ENCODE peak calls at places on chromosomes 1 and 21, in eight cellular contexts. O is body of pancreas, Y is pancreas, Z is psoas muscle, E is fibroblast of mammary gland, T is heart right ventricle, R is chondrocyte, P is AG04450. M is an unnamed sample.

GRCh38 chr1:70667771-70668170 is 256.7 kb downstream of the CTH start:
- DNase-seq in E (no peak), O (no peak), P (no peak), Z (no peak), Y (no peak), T (no peak), R (no peak), M (no peak)

GRCh38 chr1:162562452-162562828 is 918 bp downstream of the UAP1 start:
- DNase-seq in E (peak; percentile 84), R (no peak), O (peak; percentile 23), Y (no peak), T (no peak), Z (no peak), P (no peak), M (no peak)

GRCh38 chr1:157995575-157996169 is 2.2 kb downstream of the KIRREL1 start:
- DNase-seq in R (no peak), P (no peak), E (no peak), Y (no peak), Z (no peak), T (no peak), O (no peak), M (no peak)

GRCh38 chr1:15668089-15668754 is 15.9 kb upstream of the PLEKHM2 start:
- DNase-seq in P (no peak), T (no peak), R (no peak), E (no peak), Y (no peak), Z (no peak), O (no peak), M (no peak)

GRCh38 chr1:46635205-46635604 is 18.6 kb upstream of the MOB3C start:
- DNase-seq in R (no peak), P (no peak), Z (no peak), O (no peak), T (no peak), E (no peak), Y (no peak), M (no peak)

GRCh38 chr1:38529337-38529860 is 330.2 kb downstream of the RRAGC start:
- DNase-seq in O (no peak), P (no peak), Y (no peak), Z (no peak), E (no peak), R (no peak), T (no peak), M (no peak)

GRCh38 chr21:38255718-38256117 is 1.1 kb upstream of the KCNJ15 start:
- DNase-seq in Y (no peak), Z (no peak), O (no peak), R (no peak), T (no peak), E (no peak), P (no peak), M (no peak)

GRCh38 chr1:9844106-9844505 is 20.3 kb upstream of the CLSTN1 start:
- DNase-seq in Z (peak; percentile 40), E (peak; percentile 35), O (no peak), R (peak; percentile 47), Y (peak; percentile 40), T (no peak), P (no peak), M (no peak)

GRCh38 chr1:75208862-75209261 is 74.7 kb downstream of the LHX8 start:
- DNase-seq in E (no peak), O (no peak), Z (no peak), Y (no peak), R (no peak), P (no peak), T (no peak), M (no peak)

GRCh38 chr1:33466159-33466558 is 6.3 kb upstream of the ZSCAN20 start:
- DNase-seq in E (no peak), Z (no peak), Y (no peak), T (no peak), O (no peak), P (no peak), R (no peak), M (no peak)

DNA sequence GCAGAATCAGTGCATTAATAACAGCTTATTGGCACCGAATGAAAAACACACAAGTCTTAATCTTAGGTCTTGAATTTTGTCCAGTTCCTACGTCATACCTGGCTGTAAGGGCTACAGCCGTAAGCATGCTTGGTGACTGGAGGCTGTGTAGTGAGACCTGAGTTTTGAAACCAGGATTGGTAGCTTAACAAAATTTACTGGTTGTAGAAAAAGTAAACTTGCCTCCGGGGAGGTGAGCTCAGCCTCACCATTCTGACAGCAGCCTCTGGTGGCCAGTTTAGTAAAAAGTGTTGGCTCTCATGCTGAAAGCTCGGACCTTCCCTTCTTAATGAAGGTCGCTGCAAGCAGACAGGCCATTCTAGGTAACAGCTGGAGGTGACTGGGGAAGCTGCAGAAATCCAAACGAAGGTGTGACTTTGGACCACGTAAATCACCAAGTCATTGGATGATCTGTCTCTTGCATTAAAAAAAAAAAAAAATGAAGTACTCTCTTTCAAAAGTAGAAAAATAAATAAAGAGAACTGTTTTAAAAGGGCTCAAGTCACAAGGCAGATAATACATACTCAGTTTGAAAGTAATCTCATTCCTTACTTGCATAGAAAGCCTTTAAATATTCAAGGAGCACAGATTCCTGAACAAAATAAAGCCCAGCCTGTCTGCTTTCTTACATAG is 48.8 kb downstream of the HLCS start:
- DNase-seq in T (no peak), Y (no peak), P (peak; percentile 32), R (no peak), Z (no peak), O (peak; percentile 56), E (peak; percentile 59), M (no peak)
- TF ChIP-seq CTCF in T (peak; percentile 48), Y (no peak), P (peak; percentile 88), R (peak; percentile 86), Z (peak; percentile 36), O (peak; percentile 58), E (peak; percentile 68), M (no peak)

DNA sequence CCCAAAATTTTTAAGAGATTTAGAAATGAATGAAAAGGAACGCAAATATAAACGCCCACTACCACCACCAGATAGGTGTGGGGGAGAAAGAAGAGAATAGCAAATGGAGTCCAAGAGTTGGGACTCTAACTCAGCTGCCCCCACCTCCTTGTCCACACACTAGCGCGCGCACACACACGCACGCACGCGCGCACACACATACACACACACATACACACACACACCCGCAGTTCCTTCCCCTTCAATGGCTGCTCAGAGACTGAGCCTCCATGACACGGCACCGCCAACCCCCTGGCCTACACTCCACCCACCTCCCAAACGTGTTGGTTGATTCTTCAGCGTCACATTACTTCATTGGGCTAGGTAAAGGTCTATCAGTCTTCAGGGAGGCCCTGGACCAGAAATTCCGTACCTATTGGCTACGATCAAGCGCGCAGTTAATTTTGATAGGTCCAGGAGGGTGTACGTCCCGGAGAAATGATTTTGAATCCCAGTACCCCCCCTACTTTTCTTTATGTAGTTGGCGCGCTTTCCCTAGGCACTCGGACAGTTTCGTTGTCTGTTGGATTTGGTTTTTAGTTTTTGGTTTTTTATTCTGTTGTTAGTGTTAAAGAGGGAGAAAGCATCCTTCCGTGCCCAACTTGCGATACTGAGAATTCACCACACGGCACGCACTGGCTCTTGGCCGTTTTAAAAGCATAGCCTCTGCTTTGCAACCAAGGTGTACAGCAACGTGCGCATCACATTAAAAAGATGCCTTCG is at the start of gene ANP32E:
- DNase-seq in R (peak; percentile 96), E (peak; percentile 100), Z (peak; percentile 97), O (peak; percentile 94), P (peak; percentile 99), Y (peak; percentile 94), T (peak; percentile 91), M (peak; percentile 95)
- TF ChIP-seq CTCF in R (peak; percentile 45), E (no peak), Z (peak; percentile 28), O (peak; percentile 58), P (no peak), Y (peak; percentile 12), T (peak; percentile 7), M (no peak)

DNA sequence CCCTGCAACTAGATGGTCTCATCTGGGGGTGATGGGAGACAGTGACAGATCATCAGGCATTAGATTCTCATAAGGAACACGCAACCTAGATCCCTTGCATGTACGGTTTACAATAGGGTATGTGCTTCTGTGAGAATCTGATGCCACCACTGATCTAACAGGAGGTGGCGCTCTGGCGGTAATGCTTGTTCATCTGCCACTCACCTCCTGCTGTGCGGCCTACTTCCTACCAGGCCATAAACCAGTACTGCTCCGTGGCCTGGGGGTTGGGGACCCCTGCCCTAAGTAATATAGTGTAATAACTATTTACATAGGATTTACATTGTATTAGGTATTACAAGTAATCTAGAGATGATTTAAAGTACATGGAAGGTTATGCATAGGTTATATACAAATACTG is 134.9 kb downstream of the CLEC20A start:
- DNase-seq in O (no peak), Y (no peak), Z (no peak), P (no peak), R (no peak), E (no peak), T (no peak), M (no peak)
- TF ChIP-seq CTCF in O (no peak), Y (no peak), Z (no peak), P (no peak), R (peak; percentile 18), E (no peak), T (no peak), M (no peak)

GRCh38 chr1:20154306-20154831 is 15.2 kb downstream of the PLA2G2F start:
- DNase-seq in T (no peak), O (no peak), Z (no peak), R (peak; percentile 58), Y (no peak), E (no peak), P (no peak), M (peak; percentile 25)

GRCh38 chr1:20150969-20151368 is 11.8 kb downstream of the PLA2G2F start:
- DNase-seq in E (no peak), Z (no peak), P (no peak), Y (no peak), R (peak; percentile 26), O (no peak), T (no peak), M (no peak)

GRCh38 chr1:20153000-20153418 is 13.9 kb downstream of the PLA2G2F start:
- DNase-seq in R (peak; percentile 69), O (no peak), Y (no peak), E (no peak), Z (peak; percentile 76), P (no peak), T (peak; percentile 35), M (peak; percentile 44)

GRCh38 chr1:20151906-20152598 is 12.9 kb downstream of the PLA2G2F start:
- DNase-seq in P (peak; percentile 33), Y (peak; percentile 91), Z (peak; percentile 93), R (peak; percentile 86), T (peak; percentile 87), O (peak; percentile 80), E (peak; percentile 73), M (peak; percentile 81)

GRCh38 chr1:20152599-20152930 is 13.4 kb downstream of the PLA2G2F start:
- DNase-seq in R (peak; percentile 86), Y (no peak), Z (no peak), O (no peak), E (no peak), T (no peak), P (no peak), M (no peak)
- TF ChIP-seq CTCF in R (peak; percentile 63), Y (no peak), Z (no peak), O (no peak), E (no peak), T (peak; percentile 24), P (no peak), M (peak; percentile 71)